ENCODE peak calls at places on chromosomes 1 and 21, in eight cellular contexts. T is stimulated activated CD4-positive, alpha-beta T cell treated with anti-CD3 and anti-CD28 coated beads, Interleukin-15, amount 100 ng/mL, for 1 hour; K is head of caudate nucleus; D is stomach; C is AG08395; M is CD4-positive, CD25-positive, alpha-beta regulatory T cell; V is NCI-H774; L is psoas muscle. J is an unnamed sample.

GRCh38 chr1:6652986-6653385 is 28.3 kb downstream of the THAP3 start:
- DNase-seq in T (no peak), K (no peak), D (no peak), C (no peak), M (no peak), V (no peak), L (no peak), J (no peak)

GRCh38 chr1:218025454-218025853 is 259.6 kb upstream of the RRP15 start:
- DNase-seq in T (no peak), K (no peak), D (no peak), C (no peak), M (no peak), V (no peak), L (no peak), J (no peak)

GRCh38 chr1:206737729-206738222 is 32.8 kb upstream of the IL19 start:
- DNase-seq in T (no peak), K (no peak), D (no peak), C (no peak), M (no peak), V (no peak), L (no peak), J (no peak)

GRCh38 chr21:45748593-45748992 is 105.1 kb downstream of the PCBP3 start:
- DNase-seq in T (no peak), K (no peak), D (no peak), C (no peak), M (no peak), V (no peak), L (no peak), J (no peak)

GRCh38 chr1:212644866-212645556 is 36.5 kb downstream of the ATF3 start:
- DNase-seq in T (no peak), K (no peak), D (no peak), C (no peak), M (no peak), V (no peak), L (no peak), J (no peak)

GRCh38 chr1:179447489-179447888 is 81.7 kb downstream of the AXDND1 start:
- DNase-seq in T (no peak), K (no peak), D (no peak), C (no peak), M (peak), V (no peak), L (no peak), J (no peak)

GRCh38 chr1:53629101-53629691 is 109.8 kb downstream of the GLIS1 start:
- DNase-seq in T (no peak), K (no peak), D (peak), C (no peak), M (no peak), V (no peak), L (no peak), J (no peak)

GRCh38 chr1:154589780-154590179 is 18.2 kb downstream of the ADAR start:
- DNase-seq in T (no peak), K (no peak), D (no peak), C (no peak), M (no peak), V (no peak), L (no peak), J (no peak)

GRCh38 chr1:153778051-153778823 is 3.0 kb downstream of the SLC27A3 start:
- DNase-seq in T (no peak), K (no peak), D (no peak), C (no peak), M (no peak), V (no peak), L (no peak), J (no peak)

GRCh38 chr1:186985889-186986491 is 157.2 kb downstream of the PLA2G4A start:
- DNase-seq in T (no peak), K (peak), D (no peak), C (peak), M (peak), V (peak), L (no peak), J (no peak)